ENCODE peak calls at places on chromosomes 7 and 10, in six cellular contexts. H is lung microvascular endothelial cell, O is MV-4-11, V is A549, B is fibroblast of lung, K is Karpas-422. Q is an unnamed sample.

GRCh38 chr10:91590904-91591791 is 41.7 kb downstream of the PPP1R3C start:
- DNase-seq in H (peak), O (no peak), V (peak), B (peak), K (no peak), Q (peak)

GRCh38 chr7:14691597-14692203 is 210.9 kb downstream of the DGKB start:
- DNase-seq in H (peak), O (peak), V (no peak), B (peak), K (peak), Q (no peak)

GRCh38 chr10:37976091-37976879 is at the start of gene ZNF25:
- DNase-seq in H (peak), O (peak), V (peak), B (peak), K (peak), Q (peak)

GRCh38 chr7:42924223-42924877 is 7.6 kb downstream of the PSMA2 start:
- DNase-seq in H (no peak), O (peak), V (no peak), B (no peak), K (no peak), Q (no peak)

GRCh38 chr7:26101471-26102151 is 50.4 kb upstream of the NFE2L3 start:
- DNase-seq in H (no peak), O (peak), V (no peak), B (no peak), K (no peak), Q (peak)

GRCh38 chr10:110919349-110919931 is at the start of gene SHOC2:
- DNase-seq in H (no peak), O (no peak), V (peak), B (no peak), K (peak), Q (peak)

GRCh38 chr10:15579605-15580004 is 140.1 kb downstream of the ITGA8 start:
- DNase-seq in H (peak), O (no peak), V (no peak), B (peak), K (no peak), Q (no peak)

GRCh38 chr7:144975882-144976281 is 140.0 kb upstream of the TPK1 start:
- DNase-seq in H (no peak), O (peak), V (no peak), B (no peak), K (no peak), Q (no peak)

GRCh38 chr10:77844713-77845454 is 81.7 kb downstream of the DLG5 start:
- DNase-seq in H (peak), O (no peak), V (peak), B (peak), K (no peak), Q (no peak)

GRCh38 chr7:40057292-40057691 is 77.1 kb downstream of the MPLKIP start:
- DNase-seq in H (peak), O (no peak), V (no peak), B (peak), K (no peak), Q (no peak)

GRCh38 chr7:95910341-95910740 is 138.0 kb downstream of the DYNC1I1 start:
- DNase-seq in H (no peak), O (no peak), V (no peak), B (no peak), K (no peak), Q (no peak)

GRCh38 chr7:16594061-16594460 is 51.5 kb downstream of the ANKMY2 start:
- DNase-seq in H (no peak), O (no peak), V (no peak), B (peak), K (peak), Q (no peak)

GRCh38 chr10:130027716-130028464 is 63.8 kb upstream of the EBF3 start:
- DNase-seq in H (no peak), O (no peak), V (no peak), B (no peak), K (no peak), Q (no peak)

GRCh38 chr7:52925332-52925731 is 110.1 kb upstream of the POM121L12 start:
- DNase-seq in H (no peak), O (no peak), V (no peak), B (no peak), K (no peak), Q (no peak)

GRCh38 chr7:157816086-157816485 is 479.3 kb downstream of the DNAJB6 start:
- DNase-seq in H (no peak), O (no peak), V (no peak), B (no peak), K (no peak), Q (no peak)

GRCh38 chr7:80078159-80078731 is 56.4 kb upstream of the GNAI1 start:
- DNase-seq in H (peak), O (no peak), V (peak), B (peak), K (no peak), Q (no peak)

Q was measured in gastrocnemius medialis.